ENCODE peak calls at places on chromosome 17, in four cellular contexts. One of them, this sample, is unnamed.

GRCh38 chr17:30376621-30377452 is 1.9 kb upstream of the CPD start:
- DNase-seq in AG10803: peak; percentile 81
- DNase-seq in A549: no peak
- DNase-seq in sigmoid colon: no peak
- DNase-seq in this sample: peak; percentile 81

GRCh38 chr17:66190738-66191606 is 961 bp downstream of the CEP112 start:
- DNase-seq in A549: peak; percentile 16
- DNase-seq in AG10803: peak; percentile 56
- DNase-seq in sigmoid colon: no peak
- DNase-seq in this sample: peak; percentile 81

GRCh38 chr17:64001763-64002529 is 3.8 kb downstream of the PRR29 start:
- DNase-seq in A549: no peak
- DNase-seq in sigmoid colon: peak; percentile 84
- DNase-seq in AG10803: peak; percentile 29
- DNase-seq in this sample: peak; percentile 75

GRCh38 chr17:2102931-2103398 is 48.1 kb downstream of the HIC1 start:
- DNase-seq in AG10803: peak; percentile 68
- DNase-seq in sigmoid colon: peak; percentile 38
- DNase-seq in A549: no peak
- DNase-seq in this sample: peak; percentile 92

GRCh38 chr17:17822189-17822978 is 14.4 kb downstream of the SREBF1 start:
- DNase-seq in sigmoid colon: peak; percentile 94
- DNase-seq in AG10803: peak; percentile 95
- DNase-seq in A549: no peak
- DNase-seq in this sample: peak; percentile 96

GRCh38 chr17:73720187-73720834 is 76.1 kb upstream of the SDK2 start:
- DNase-seq in sigmoid colon: no peak
- DNase-seq in A549: no peak
- DNase-seq in AG10803: no peak
- DNase-seq in this sample: no peak

GRCh38 chr17:7747586-7747985 is 30.0 kb downstream of the DNAH2 start:
- DNase-seq in AG10803: peak; percentile 73
- DNase-seq in A549: no peak
- DNase-seq in sigmoid colon: no peak
- DNase-seq in this sample: peak; percentile 95

GRCh38 chr17:15392326-15392739 is 50.9 kb upstream of the TEKT3 start:
- DNase-seq in A549: no peak
- DNase-seq in sigmoid colon: no peak
- DNase-seq in AG10803: peak; percentile 77
- DNase-seq in this sample: peak; percentile 84

GRCh38 chr17:30188211-30188939 is 47.1 kb downstream of the SLC6A4 start:
- DNase-seq in sigmoid colon: no peak
- DNase-seq in AG10803: no peak
- DNase-seq in A549: no peak
- DNase-seq in this sample: no peak

GRCh38 chr17:67942810-67943209 is 53.5 kb downstream of the C17orf58 start:
- DNase-seq in A549: peak; percentile 25
- DNase-seq in AG10803: no peak
- DNase-seq in sigmoid colon: no peak
- DNase-seq in this sample: peak; percentile 27
- TF ChIP-seq CTCF in A549: peak; percentile 49
- TF ChIP-seq CTCF in AG10803: peak; percentile 47
- TF ChIP-seq CTCF in sigmoid colon: no peak
- TF ChIP-seq CTCF in this sample: peak; percentile 65

DNA sequence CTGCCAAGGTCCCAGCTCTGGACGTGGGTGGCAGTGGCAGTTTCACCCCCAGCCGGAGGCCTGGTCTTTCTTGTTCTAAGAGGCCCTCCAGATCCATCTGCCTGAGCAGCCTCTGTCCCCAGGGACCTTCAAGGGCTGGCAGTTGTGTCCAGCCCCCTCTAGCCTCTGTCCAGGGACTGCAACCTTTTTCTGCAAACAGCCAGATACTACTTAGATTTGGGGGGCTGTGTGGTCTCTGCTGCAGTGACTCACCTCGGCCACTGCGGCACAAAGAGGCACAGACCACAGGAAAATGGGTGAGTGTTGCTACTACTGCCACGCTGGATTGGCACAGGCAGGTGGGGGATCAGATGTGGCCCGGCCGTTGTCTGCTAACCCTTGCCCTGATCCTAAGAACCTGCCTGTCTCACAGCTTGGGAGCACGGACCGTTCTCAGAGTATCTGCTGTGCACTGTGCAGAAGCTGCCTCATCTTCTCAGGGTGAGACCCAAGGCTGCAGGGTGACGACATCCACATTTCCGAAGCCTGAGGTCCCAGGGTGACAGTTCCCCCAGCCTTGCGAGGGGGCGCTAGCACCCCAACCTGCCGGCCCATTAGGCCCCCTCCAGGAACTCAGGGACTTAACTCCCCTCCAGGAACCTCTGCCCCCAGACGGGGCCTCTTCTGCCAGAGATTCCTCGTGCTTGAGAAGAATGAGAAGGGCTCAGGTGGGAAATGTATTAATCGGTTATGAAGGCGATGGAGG is 27.6 kb downstream of the MXRA7 start:
- DNase-seq in sigmoid colon: no peak
- DNase-seq in A549: no peak
- DNase-seq in AG10803: no peak
- DNase-seq in this sample: no peak
- H3K4me3 ChIP-seq in sigmoid colon: no peak overlapping the region
- H3K4me3 ChIP-seq in A549: no peak overlapping the region
- H3K4me3 ChIP-seq in AG10803: no peak overlapping the region
- H3K4me3 ChIP-seq in this sample: no peak overlapping the region

GRCh38 chr17:43591750-43592562 is 45.8 kb upstream of the ETV4 start:
- DNase-seq in AG10803: peak; percentile 77
- DNase-seq in A549: no peak
- DNase-seq in sigmoid colon: peak; percentile 90
- DNase-seq in this sample: peak; percentile 97
- TF ChIP-seq CTCF in AG10803: peak; percentile 21
- TF ChIP-seq CTCF in A549: no peak
- TF ChIP-seq CTCF in sigmoid colon: no peak
- TF ChIP-seq CTCF in this sample: no peak

GRCh38 chr17:78737332-78737731 is 44.7 kb downstream of the CYTH1 start:
- DNase-seq in AG10803: peak; percentile 65
- DNase-seq in sigmoid colon: no peak
- DNase-seq in A549: no peak
- DNase-seq in this sample: peak; percentile 82

GRCh38 chr17:78734841-78735641 is 47.0 kb downstream of the CYTH1 start:
- DNase-seq in AG10803: no peak
- DNase-seq in sigmoid colon: no peak
- DNase-seq in A549: no peak
- DNase-seq in this sample: no peak

GRCh38 chr17:78738245-78738644 is 43.8 kb downstream of the CYTH1 start:
- DNase-seq in AG10803: no peak
- DNase-seq in sigmoid colon: no peak
- DNase-seq in A549: no peak
- DNase-seq in this sample: no peak

GRCh38 chr17:78736526-78737079 is 45.5 kb downstream of the CYTH1 start:
- DNase-seq in A549: peak; percentile 89
- DNase-seq in sigmoid colon: peak; percentile 80
- DNase-seq in AG10803: no peak
- DNase-seq in this sample: peak; percentile 57

GRCh38 chr17:78735832-78736525 is 46.1 kb downstream of the CYTH1 start:
- DNase-seq in sigmoid colon: no peak
- DNase-seq in A549: no peak
- DNase-seq in AG10803: no peak
- DNase-seq in this sample: peak; percentile 65
- H3K4me3 ChIP-seq in sigmoid colon: peak overlapping the region; percentile 50
- H3K4me3 ChIP-seq in A549: peak overlapping the region; percentile 61
- H3K4me3 ChIP-seq in AG10803: peak overlapping the region; percentile 22
- H3K4me3 ChIP-seq in this sample: peak overlapping the region; percentile 68

DNA sequence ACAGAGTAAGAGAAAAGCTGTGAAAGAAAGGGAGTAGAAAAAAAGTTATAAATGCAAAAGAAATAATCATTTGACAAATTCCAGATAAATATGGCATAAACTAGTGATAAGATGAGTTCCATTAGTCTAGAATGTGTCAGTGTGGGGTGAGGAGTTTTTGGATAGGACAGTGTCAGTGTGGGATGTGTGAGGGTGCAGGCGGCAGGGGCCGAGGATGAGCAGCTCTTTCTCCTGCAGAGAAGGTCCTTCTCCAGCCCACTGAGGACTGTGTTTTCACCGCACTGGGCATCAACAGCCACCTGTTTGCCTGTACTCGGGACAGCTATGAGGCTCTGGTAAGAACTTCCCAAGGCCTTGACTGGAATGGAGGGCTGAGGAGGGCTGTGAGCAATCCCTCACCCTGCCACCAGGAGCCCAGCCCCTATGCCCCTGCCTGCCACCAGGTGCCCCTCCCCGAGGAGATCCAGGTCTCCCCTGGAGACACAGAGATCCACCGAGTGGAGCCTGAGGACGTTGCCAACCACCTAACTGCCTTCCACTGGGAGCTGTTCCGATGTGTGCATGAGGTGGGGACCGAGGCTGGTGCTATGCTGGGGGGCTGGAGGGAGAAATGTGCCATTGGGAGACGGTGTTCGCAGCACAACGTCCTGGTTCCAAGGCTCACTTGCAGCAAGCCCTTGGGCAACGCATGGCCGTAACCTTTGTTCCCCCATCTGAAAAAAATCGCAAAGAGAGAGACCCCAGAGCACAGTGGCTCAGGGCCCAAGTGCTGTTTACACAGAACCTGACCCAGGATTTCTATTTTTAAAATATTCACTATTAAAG is 13.1 kb downstream of the RAPGEFL1 start:
- DNase-seq in A549: peak; percentile 87
- DNase-seq in AG10803: no peak
- DNase-seq in sigmoid colon: no peak
- DNase-seq in this sample: no peak
- TF ChIP-seq CTCF in A549: peak; percentile 16
- TF ChIP-seq CTCF in AG10803: peak; percentile 41
- TF ChIP-seq CTCF in sigmoid colon: peak; percentile 19
- TF ChIP-seq CTCF in this sample: peak; percentile 35

GRCh38 chr17:78022425-78022824 is 63.9 kb downstream of the TNRC6C start:
- DNase-seq in AG10803: peak; percentile 76
- DNase-seq in A549: no peak
- DNase-seq in sigmoid colon: no peak
- DNase-seq in this sample: peak; percentile 69

GRCh38 chr17:78023042-78023441 is 64.5 kb downstream of the TNRC6C start:
- DNase-seq in sigmoid colon: no peak
- DNase-seq in AG10803: no peak
- DNase-seq in A549: no peak
- DNase-seq in this sample: peak; percentile 54

GRCh38 chr17:78020717-78021108 is 62.2 kb downstream of the TNRC6C start:
- DNase-seq in A549: no peak
- DNase-seq in sigmoid colon: no peak
- DNase-seq in AG10803: peak; percentile 54
- DNase-seq in this sample: peak; percentile 46

GRCh38 chr17:78019367-78019975 is 61.0 kb downstream of the TNRC6C start:
- DNase-seq in sigmoid colon: no peak
- DNase-seq in A549: no peak
- DNase-seq in AG10803: peak; percentile 63
- DNase-seq in this sample: peak; percentile 73

GRCh38 chr17:78019976-78020716 is 61.6 kb downstream of the TNRC6C start:
- DNase-seq in AG10803: no peak
- DNase-seq in sigmoid colon: no peak
- DNase-seq in A549: no peak
- DNase-seq in this sample: no peak
- H3K4me3 ChIP-seq in AG10803: no peak overlapping the region
- H3K4me3 ChIP-seq in sigmoid colon: no peak overlapping the region
- H3K4me3 ChIP-seq in A549: no peak overlapping the region
- H3K4me3 ChIP-seq in this sample: no peak overlapping the region

GRCh38 chr17:6413073-6413472 is 21.8 kb downstream of the AIPL1 start:
- DNase-seq in AG10803: peak; percentile 43
- DNase-seq in A549: peak; percentile 84
- DNase-seq in sigmoid colon: no peak
- DNase-seq in this sample: peak; percentile 30
- TF ChIP-seq CTCF in AG10803: peak; percentile 60
- TF ChIP-seq CTCF in A549: peak; percentile 77
- TF ChIP-seq CTCF in sigmoid colon: no peak
- TF ChIP-seq CTCF in this sample: peak; percentile 33

DNA sequence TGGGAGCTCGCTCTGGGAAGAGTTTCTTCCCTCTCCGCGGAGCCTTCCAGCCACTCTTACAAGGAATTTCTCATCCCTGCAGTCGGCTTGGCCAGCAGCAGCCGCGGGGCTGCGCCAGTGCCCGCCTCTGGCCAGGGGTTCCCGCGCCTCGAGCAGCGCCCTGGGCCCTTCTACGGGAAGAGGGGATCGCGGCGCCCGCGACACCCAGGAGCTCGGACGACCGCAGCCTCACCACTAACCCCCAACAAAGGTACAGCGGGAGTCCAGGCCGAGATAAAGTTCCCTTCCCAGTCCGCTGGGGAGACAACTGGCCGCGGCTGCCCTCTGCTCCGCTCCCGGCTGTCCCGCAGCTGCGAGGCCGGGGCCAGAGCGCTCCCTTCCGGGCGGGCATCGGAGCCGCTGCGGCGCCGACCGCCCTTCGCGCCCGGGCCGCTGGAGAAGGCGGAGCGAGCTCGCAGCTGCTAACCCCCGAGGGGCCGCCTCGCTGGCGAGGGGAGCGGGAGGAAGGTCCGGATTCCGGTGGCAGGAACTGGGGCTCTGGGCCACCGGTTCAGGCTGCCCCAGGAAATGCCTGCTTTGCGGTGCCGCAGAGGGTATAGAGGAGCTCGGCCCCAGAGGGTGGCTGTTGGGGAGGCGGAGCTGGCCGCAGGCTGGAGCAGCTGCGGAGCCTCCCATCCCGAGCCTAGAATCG is 3.6 kb upstream of the HS3ST3B1 start:
- DNase-seq in A549: peak; percentile 59
- DNase-seq in AG10803: peak; percentile 84
- DNase-seq in sigmoid colon: no peak
- DNase-seq in this sample: peak; percentile 64
- H3K4me3 ChIP-seq in A549: peak overlapping the region; percentile 54
- H3K4me3 ChIP-seq in AG10803: peak overlapping the region; percentile 69
- H3K4me3 ChIP-seq in sigmoid colon: peak overlapping the region; percentile 31
- H3K4me3 ChIP-seq in this sample: peak overlapping the region; percentile 61

This sample was measured in fibroblast of the aortic adventitia.